ENCODE peak calls at places on chromosomes 13 and 19, in five cellular contexts. P is NT2/D1, H is colonic mucosa, J is GM23248, D is neuronal stem cell. A is an unnamed sample.

GRCh38 chr13:30241537-30241936 is 65.8 kb downstream of the KATNAL1 start:
- DNase-seq in P (no peak), H (no peak), J (no peak), D (no peak), A (no peak)

GRCh38 chr13:98782654-98783053 is 30.2 kb upstream of the SLC15A1 start:
- DNase-seq in P (no peak), H (no peak), J (peak), D (no peak), A (no peak)

GRCh38 chr19:2391118-2391725 is 31.2 kb downstream of the TMPRSS9 start:
- DNase-seq in P (peak), H (peak), J (peak), D (peak), A (peak)

GRCh38 chr19:49808762-49809154 is 4.3 kb downstream of the FUZ start:
- DNase-seq in P (no peak), H (peak), J (peak), D (peak), A (no peak)

GRCh38 chr13:21149568-21149967 is 26.8 kb downstream of the SKA3 start:
- DNase-seq in P (no peak), H (no peak), J (peak), D (no peak), A (no peak)

GRCh38 chr13:25973085-25973484 is 78.7 kb downstream of the SHISA2 start:
- DNase-seq in P (no peak), H (no peak), J (no peak), D (no peak), A (no peak)

GRCh38 chr13:77042566-77043177 is 15.7 kb upstream of the FBXL3 start:
- DNase-seq in P (no peak), H (no peak), J (no peak), D (no peak), A (no peak)

GRCh38 chr13:85132986-85133385 is 666.2 kb downstream of the SLITRK6 start:
- DNase-seq in P (no peak), H (no peak), J (no peak), D (no peak), A (no peak)

GRCh38 chr13:108033800-108034707 is 181.3 kb downstream of the LIG4 start:
- DNase-seq in P (no peak), H (no peak), J (no peak), D (no peak), A (no peak)

GRCh38 chr13:20873348-20873747 is 29.2 kb downstream of the XPO4 start:
- DNase-seq in P (no peak), H (no peak), J (peak), D (peak), A (peak)

GRCh38 chr19:16143399-16144215 is at the start of gene HSH2D:
- DNase-seq in P (no peak), H (peak), J (no peak), D (no peak), A (no peak)

GRCh38 chr19:893775-894090 is 449 bp downstream of the RNU6-9 start:
- DNase-seq in P (no peak), H (no peak), J (no peak), D (no peak), A (no peak)

GRCh38 chr19:8386990-8387389 is 3.2 kb upstream of the RAB11B start:
- DNase-seq in P (no peak), H (no peak), J (no peak), D (no peak), A (no peak)

GRCh38 chr19:14090509-14091085 is at the start of gene SAMD1:
- DNase-seq in P (no peak), H (peak), J (peak), D (peak), A (no peak)

GRCh38 chr13:40330950-40331349 is 335.5 kb downstream of the FOXO1 start:
- DNase-seq in P (no peak), H (peak), J (no peak), D (no peak), A (no peak)

GRCh38 chr19:2668188-2668763 is 34.2 kb downstream of the GNG7 start:
- DNase-seq in P (no peak), H (no peak), J (no peak), D (no peak), A (no peak)

GRCh38 chr19:47296036-47296435 is 13.6 kb upstream of the C5AR1 start:
- DNase-seq in P (peak), H (peak), J (peak), D (peak), A (no peak)

GRCh38 chr13:106566682-106567420 is 1.1 kb downstream of the ARGLU1 start:
- DNase-seq in P (peak), H (peak), J (peak), D (no peak), A (no peak)

GRCh38 chr19:54316746-54317107 is 3.8 kb upstream of the LILRA5 start:
- DNase-seq in P (no peak), H (no peak), J (peak), D (no peak), A (no peak)

GRCh38 chr19:12983091-12983490 is 12.2 kb upstream of the NFIX start:
- DNase-seq in P (no peak), H (no peak), J (no peak), D (no peak), A (no peak)

GRCh38 chr13:35388979-35389378 is 87.5 kb downstream of the MAB21L1 start:
- DNase-seq in P (no peak), H (no peak), J (peak), D (peak), A (no peak)

GRCh38 chr19:6476155-6476895 is 5.3 kb downstream of the DENND1C start:
- DNase-seq in P (peak), H (peak), J (peak), D (peak), A (no peak)

GRCh38 chr19:32067686-32068085 is 277.7 kb upstream of the ZNF507 start:
- DNase-seq in P (peak), H (no peak), J (no peak), D (peak), A (no peak)

GRCh38 chr19:45922281-45922680 is 7.7 kb upstream of the NANOS2 start:
- DNase-seq in P (no peak), H (no peak), J (peak), D (no peak), A (no peak)

GRCh38 chr19:16462757-16463250 is 9.0 kb downstream of the EPS15L1 start:
- DNase-seq in P (no peak), H (no peak), J (peak), D (no peak), A (peak)

GRCh38 chr19:20359933-20360720 is 193.1 kb downstream of the ZNF486 start:
- DNase-seq in P (no peak), H (no peak), J (no peak), D (no peak), A (no peak)

GRCh38 chr19:44607049-44607448 is 6.3 kb upstream of the IGSF23 start:
- DNase-seq in P (no peak), H (peak), J (peak), D (no peak), A (no peak)

GRCh38 chr19:7366701-7367420 is 18.1 kb downstream of the ARHGEF18 start:
- DNase-seq in P (no peak), H (peak), J (peak), D (no peak), A (no peak)

GRCh38 chr19:43464089-43464775 is 1.2 kb downstream of the LYPD3 start:
- DNase-seq in P (peak), H (peak), J (peak), D (no peak), A (no peak)

GRCh38 chr19:44582581-44583265 is 30.6 kb upstream of the IGSF23 start:
- DNase-seq in P (peak), H (peak), J (peak), D (no peak), A (no peak)

GRCh38 chr19:49894011-49894664 is 2.5 kb downstream of the IL4I1 start:
- DNase-seq in P (no peak), H (no peak), J (no peak), D (no peak), A (no peak)

GRCh38 chr19:55212447-55212846 is 3.1 kb upstream of the PTPRH start:
- DNase-seq in P (no peak), H (peak), J (no peak), D (no peak), A (no peak)

GRCh38 chr19:8615022-8615421 is 4.5 kb upstream of the ADAMTS10 start:
- DNase-seq in P (no peak), H (no peak), J (peak), D (no peak), A (no peak)

GRCh38 chr19:10238172-10238783 is 7.1 kb upstream of the S1PR2 start:
- DNase-seq in P (no peak), H (peak), J (peak), D (no peak), A (no peak)

DNA sequence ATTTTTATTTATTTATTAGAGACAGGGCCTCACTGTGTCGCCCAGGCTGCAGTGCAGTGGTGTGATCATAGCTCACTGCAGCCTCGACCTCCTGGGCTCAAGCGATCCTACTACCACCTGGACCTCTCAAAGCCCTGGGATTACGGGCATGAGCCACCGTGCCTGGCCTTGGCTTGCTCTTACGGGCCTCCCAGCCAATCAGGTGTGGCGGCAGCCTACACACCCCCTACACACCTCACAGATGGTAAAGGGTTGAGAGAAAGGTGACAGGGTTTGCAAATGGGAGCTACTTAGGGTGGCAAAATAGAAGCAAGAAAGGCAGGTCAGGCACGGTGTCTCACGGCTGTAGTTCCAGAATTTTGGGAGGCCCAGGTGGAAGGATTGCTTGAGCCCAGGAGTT is 1.0 kb upstream of the ZBTB32 start:
- DNase-seq in P (no peak), H (no peak), J (no peak), D (no peak), A (no peak)
- H3K9ac ChIP-seq in P (no peak), H (no peak), J (no peak), D (no peak), A (no peak)

GRCh38 chr19:4376991-4377781 is 23.2 kb downstream of the SH3GL1 start:
- DNase-seq in P (no peak), H (no peak), J (peak), D (no peak), A (no peak)

GRCh38 chr19:4375164-4375619 is 25.2 kb downstream of the SH3GL1 start:
- DNase-seq in P (no peak), H (peak), J (no peak), D (no peak), A (peak)

GRCh38 chr19:4376245-4376990 is 23.9 kb downstream of the SH3GL1 start:
- DNase-seq in P (no peak), H (no peak), J (no peak), D (no peak), A (no peak)

GRCh38 chr19:4374451-4375163 is 25.7 kb downstream of the SH3GL1 start:
- DNase-seq in P (no peak), H (peak), J (peak), D (no peak), A (no peak)

GRCh38 chr19:4375620-4376228 is 24.6 kb downstream of the SH3GL1 start:
- DNase-seq in P (no peak), H (no peak), J (peak), D (no peak), A (no peak)
- H3K9ac ChIP-seq in P (no peak), H (peak), J (peak), D (no peak), A (peak)

GRCh38 chr19:51726049-51726448 is 2.3 kb upstream of the HAS1 start:
- DNase-seq in P (no peak), H (peak), J (peak), D (no peak), A (peak)

GRCh38 chr19:51729781-51730180 is 6.0 kb upstream of the HAS1 start:
- DNase-seq in P (no peak), H (no peak), J (peak), D (no peak), A (no peak)

GRCh38 chr19:51724543-51724942 is 752 bp upstream of the HAS1 start:
- DNase-seq in P (no peak), H (no peak), J (peak), D (no peak), A (no peak)

GRCh38 chr19:51722492-51722891 is 1.3 kb downstream of the HAS1 start:
- DNase-seq in P (no peak), H (no peak), J (no peak), D (no peak), A (no peak)

DNA sequence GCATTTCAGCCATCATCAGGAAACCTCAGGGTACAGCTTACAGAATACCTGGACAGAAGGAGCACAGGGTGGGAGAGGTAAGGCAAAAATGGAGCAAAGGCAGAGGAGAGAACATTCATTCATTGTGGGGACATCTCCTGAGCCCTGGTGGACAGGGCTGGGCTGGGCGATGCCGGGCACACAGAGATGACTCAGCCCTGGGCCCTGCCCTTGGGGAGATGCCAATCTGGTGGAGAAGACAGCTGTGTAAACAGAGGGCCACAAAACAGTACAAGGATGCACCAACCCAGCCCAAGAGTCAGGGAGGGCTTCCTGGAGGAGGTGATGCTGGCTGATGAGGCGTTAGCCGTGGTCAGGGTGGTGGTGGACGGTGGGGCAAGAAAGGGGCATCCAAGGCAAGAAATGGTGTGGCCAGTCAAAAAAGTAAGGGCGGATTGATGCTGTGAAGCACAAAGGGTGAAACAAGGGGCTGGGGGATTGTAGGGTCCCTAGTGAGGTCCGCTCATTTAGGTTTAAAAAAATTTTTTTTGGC is 3.6 kb upstream of the HAS1 start:
- DNase-seq in P (no peak), H (no peak), J (peak), D (no peak), A (no peak)
- H3K9ac ChIP-seq in P (no peak), H (no peak), J (no peak), D (no peak), A (peak)

DNA sequence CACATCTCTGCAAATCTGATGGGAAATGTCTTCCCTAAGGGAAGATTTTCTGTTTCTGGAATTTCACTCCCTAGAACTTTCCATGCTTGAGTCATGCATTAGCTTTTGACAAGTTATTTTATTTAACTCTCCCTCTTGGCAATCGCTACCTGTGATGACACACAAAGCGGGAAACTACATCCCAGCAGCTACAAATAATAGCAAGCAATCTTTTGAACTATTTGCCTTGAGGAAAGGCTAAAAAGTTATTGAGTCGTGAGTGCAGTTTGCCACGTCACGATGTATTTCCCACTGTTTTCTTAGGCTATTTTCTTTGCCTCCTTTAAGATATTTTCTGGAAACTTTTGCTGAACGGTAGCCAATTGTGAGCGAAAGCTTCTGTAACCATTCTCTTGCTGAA is 353.3 kb upstream of the HTR2A start:
- DNase-seq in P (no peak), H (no peak), J (peak), D (no peak), A (no peak)
- H3K9ac ChIP-seq in P (no peak), H (no peak), J (peak), D (no peak), A (no peak)

A was measured in keratinocyte.